ENCODE peak calls at places on chromosomes 3 and 15, in six cellular contexts. One of them, this sample, is unnamed.

GRCh38 chr3:34856081-34856480 is 783.2 kb upstream of the ARPP21 start:
- DNase-seq in RWPE2: no peak
- DNase-seq in left lung: no peak
- DNase-seq in HCT116: no peak
- DNase-seq in IMR-90: no peak
- DNase-seq in bronchial epithelial cell: no peak
- DNase-seq in this sample: no peak

GRCh38 chr15:37995461-37996347 is 61.3 kb downstream of the TMCO5A start:
- DNase-seq in left lung: no peak
- DNase-seq in bronchial epithelial cell: peak; percentile 75
- DNase-seq in RWPE2: no peak
- DNase-seq in HCT116: peak; percentile 45
- DNase-seq in IMR-90: peak; percentile 75
- DNase-seq in this sample: peak; percentile 24

GRCh38 chr15:58929891-58930416 is 3.5 kb downstream of the SLTM start:
- DNase-seq in RWPE2: no peak
- DNase-seq in HCT116: no peak
- DNase-seq in IMR-90: no peak
- DNase-seq in left lung: no peak
- DNase-seq in bronchial epithelial cell: no peak
- DNase-seq in this sample: no peak

GRCh38 chr3:150015906-150016305 is 45.2 kb upstream of the PFN2 start:
- DNase-seq in HCT116: no peak
- DNase-seq in IMR-90: no peak
- DNase-seq in RWPE2: no peak
- DNase-seq in left lung: no peak
- DNase-seq in bronchial epithelial cell: no peak
- DNase-seq in this sample: no peak

GRCh38 chr3:76122007-76122406 is 336.7 kb upstream of the ZNF717 start:
- DNase-seq in HCT116: no peak
- DNase-seq in bronchial epithelial cell: peak; percentile 26
- DNase-seq in left lung: no peak
- DNase-seq in IMR-90: peak; percentile 61
- DNase-seq in RWPE2: no peak
- DNase-seq in this sample: no peak

GRCh38 chr3:23450051-23450450 is 246.9 kb downstream of the UBE2E2 start:
- DNase-seq in RWPE2: no peak
- DNase-seq in bronchial epithelial cell: no peak
- DNase-seq in left lung: no peak
- DNase-seq in HCT116: no peak
- DNase-seq in IMR-90: no peak
- DNase-seq in this sample: no peak

GRCh38 chr15:45307230-45307924 is 55.3 kb downstream of the SLC28A2 start:
- DNase-seq in HCT116: peak; percentile 32
- DNase-seq in RWPE2: no peak
- DNase-seq in left lung: no peak
- DNase-seq in IMR-90: peak; percentile 59
- DNase-seq in bronchial epithelial cell: peak; percentile 40
- DNase-seq in this sample: peak; percentile 17

GRCh38 chr3:196292281-196292923 is 4.9 kb upstream of the PCYT1A start:
- DNase-seq in RWPE2: no peak
- DNase-seq in IMR-90: no peak
- DNase-seq in bronchial epithelial cell: no peak
- DNase-seq in left lung: no peak
- DNase-seq in HCT116: no peak
- DNase-seq in this sample: no peak

GRCh38 chr3:66428733-66429132 is 72.1 kb downstream of the LRIG1 start:
- DNase-seq in RWPE2: no peak
- DNase-seq in bronchial epithelial cell: peak; percentile 97
- DNase-seq in left lung: no peak
- DNase-seq in HCT116: no peak
- DNase-seq in IMR-90: peak; percentile 100
- DNase-seq in this sample: peak; percentile 98

GRCh38 chr3:134630506-134630905 is 20.3 kb downstream of the KY start:
- DNase-seq in IMR-90: peak; percentile 33
- DNase-seq in bronchial epithelial cell: peak; percentile 41
- DNase-seq in HCT116: no peak
- DNase-seq in left lung: no peak
- DNase-seq in RWPE2: no peak
- DNase-seq in this sample: no peak

GRCh38 chr3:53045784-53046170 is at the start of gene SFMBT1:
- DNase-seq in left lung: peak; percentile 90
- DNase-seq in IMR-90: peak; percentile 49
- DNase-seq in HCT116: no peak
- DNase-seq in RWPE2: no peak
- DNase-seq in bronchial epithelial cell: peak; percentile 18
- DNase-seq in this sample: no peak

GRCh38 chr3:56878046-56878445 is 76.3 kb upstream of the ARHGEF3 start:
- DNase-seq in left lung: no peak
- DNase-seq in bronchial epithelial cell: no peak
- DNase-seq in IMR-90: peak; percentile 24
- DNase-seq in HCT116: no peak
- DNase-seq in RWPE2: no peak
- DNase-seq in this sample: no peak

GRCh38 chr3:51304230-51304629 is 80.9 kb upstream of the MANF start:
- DNase-seq in RWPE2: no peak
- DNase-seq in IMR-90: no peak
- DNase-seq in HCT116: no peak
- DNase-seq in left lung: no peak
- DNase-seq in bronchial epithelial cell: no peak
- DNase-seq in this sample: no peak

GRCh38 chr15:89119489-89120478 is 31.5 kb downstream of the ABHD2 start:
- DNase-seq in HCT116: no peak
- DNase-seq in bronchial epithelial cell: peak; percentile 95
- DNase-seq in IMR-90: peak; percentile 69
- DNase-seq in left lung: no peak
- DNase-seq in RWPE2: peak; percentile 83
- DNase-seq in this sample: no peak

GRCh38 chr3:23713641-23714040 is 92.1 kb upstream of the UBE2E1 start:
- DNase-seq in left lung: no peak
- DNase-seq in RWPE2: no peak
- DNase-seq in bronchial epithelial cell: no peak
- DNase-seq in HCT116: no peak
- DNase-seq in IMR-90: peak; percentile 51
- DNase-seq in this sample: no peak

GRCh38 chr15:41258706-41259471 is 27.8 kb downstream of the CHP1 start:
- DNase-seq in RWPE2: peak; percentile 1
- DNase-seq in HCT116: no peak
- DNase-seq in IMR-90: peak; percentile 77
- DNase-seq in bronchial epithelial cell: peak; percentile 85
- DNase-seq in left lung: no peak
- DNase-seq in this sample: peak; percentile 4

GRCh38 chr15:41263891-41264351 is 32.9 kb downstream of the CHP1 start:
- DNase-seq in IMR-90: peak; percentile 52
- DNase-seq in bronchial epithelial cell: no peak
- DNase-seq in HCT116: no peak
- DNase-seq in RWPE2: no peak
- DNase-seq in left lung: no peak
- DNase-seq in this sample: no peak

GRCh38 chr15:41259546-41260189 is 28.6 kb downstream of the CHP1 start:
- DNase-seq in RWPE2: no peak
- DNase-seq in bronchial epithelial cell: no peak
- DNase-seq in IMR-90: no peak
- DNase-seq in left lung: no peak
- DNase-seq in HCT116: no peak
- DNase-seq in this sample: no peak

GRCh38 chr15:41256577-41257038 is 25.5 kb downstream of the CHP1 start:
- DNase-seq in IMR-90: no peak
- DNase-seq in bronchial epithelial cell: peak; percentile 48
- DNase-seq in RWPE2: peak; percentile 29
- DNase-seq in HCT116: no peak
- DNase-seq in left lung: no peak
- DNase-seq in this sample: no peak

GRCh38 chr15:41262571-41262970 is 31.5 kb downstream of the CHP1 start:
- DNase-seq in HCT116: no peak
- DNase-seq in RWPE2: peak; percentile 4
- DNase-seq in IMR-90: no peak
- DNase-seq in bronchial epithelial cell: no peak
- DNase-seq in left lung: no peak
- DNase-seq in this sample: no peak
- H3K36me3 ChIP-seq in HCT116: peaks cover 18% of the 10 kb centered on the region
- H3K36me3 ChIP-seq in RWPE2: peaks cover 72% of the 10 kb centered on the region
- H3K36me3 ChIP-seq in IMR-90: peaks cover 8% of the 10 kb centered on the region
- H3K36me3 ChIP-seq in bronchial epithelial cell: peaks cover 10% of the 10 kb centered on the region
- H3K36me3 ChIP-seq in left lung: peaks cover 71% of the 10 kb centered on the region
- H3K36me3 ChIP-seq in this sample: peaks cover 5% of the 10 kb centered on the region

GRCh38 chr3:77815467-77815866 is 775.6 kb downstream of the ROBO2 start:
- DNase-seq in bronchial epithelial cell: peak; percentile 8
- DNase-seq in left lung: no peak
- DNase-seq in RWPE2: no peak
- DNase-seq in IMR-90: no peak
- DNase-seq in HCT116: no peak
- DNase-seq in this sample: no peak

GRCh38 chr3:77814845-77815244 is 774.9 kb downstream of the ROBO2 start:
- DNase-seq in RWPE2: no peak
- DNase-seq in HCT116: no peak
- DNase-seq in IMR-90: no peak
- DNase-seq in left lung: no peak
- DNase-seq in bronchial epithelial cell: no peak
- DNase-seq in this sample: no peak

DNA sequence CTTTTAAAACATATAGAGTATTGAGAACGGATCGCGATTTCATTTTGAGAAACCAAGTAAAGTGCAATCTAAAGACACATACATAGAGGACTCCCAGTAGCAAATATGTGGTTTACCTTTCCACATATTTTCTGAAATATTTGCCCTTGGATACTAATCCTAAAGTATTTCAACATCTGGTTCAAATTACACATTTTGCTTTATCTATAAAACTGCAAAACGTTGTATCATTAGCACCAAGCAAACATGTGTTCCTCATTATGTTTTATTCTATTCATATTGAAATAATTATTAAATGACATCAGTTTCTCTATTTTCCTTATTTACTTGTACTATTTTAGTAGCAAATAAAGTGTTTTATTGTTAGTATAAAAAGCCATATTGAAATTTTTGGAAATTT is 776.6 kb downstream of the ROBO2 start:
- DNase-seq in RWPE2: no peak
- DNase-seq in HCT116: no peak
- DNase-seq in IMR-90: no peak
- DNase-seq in left lung: no peak
- DNase-seq in bronchial epithelial cell: no peak
- DNase-seq in this sample: peak; percentile 39
- TF ChIP-seq CTCF in RWPE2: no peak
- TF ChIP-seq CTCF in HCT116: no peak
- TF ChIP-seq CTCF in IMR-90: no peak
- TF ChIP-seq CTCF in left lung: no peak
- TF ChIP-seq CTCF in bronchial epithelial cell: no peak
- TF ChIP-seq CTCF in this sample: no peak

GRCh38 chr3:136181741-136182140 is 14.4 kb downstream of the MSL2 start:
- DNase-seq in bronchial epithelial cell: no peak
- DNase-seq in IMR-90: no peak
- DNase-seq in RWPE2: no peak
- DNase-seq in HCT116: no peak
- DNase-seq in left lung: no peak
- DNase-seq in this sample: no peak
- H3K4me3 ChIP-seq in bronchial epithelial cell: no peak overlapping the region
- H3K4me3 ChIP-seq in IMR-90: no peak overlapping the region
- H3K4me3 ChIP-seq in RWPE2: no peak overlapping the region
- H3K4me3 ChIP-seq in HCT116: no peak overlapping the region
- H3K4me3 ChIP-seq in left lung: no peak overlapping the region
- H3K4me3 ChIP-seq in this sample: no peak overlapping the region

DNA sequence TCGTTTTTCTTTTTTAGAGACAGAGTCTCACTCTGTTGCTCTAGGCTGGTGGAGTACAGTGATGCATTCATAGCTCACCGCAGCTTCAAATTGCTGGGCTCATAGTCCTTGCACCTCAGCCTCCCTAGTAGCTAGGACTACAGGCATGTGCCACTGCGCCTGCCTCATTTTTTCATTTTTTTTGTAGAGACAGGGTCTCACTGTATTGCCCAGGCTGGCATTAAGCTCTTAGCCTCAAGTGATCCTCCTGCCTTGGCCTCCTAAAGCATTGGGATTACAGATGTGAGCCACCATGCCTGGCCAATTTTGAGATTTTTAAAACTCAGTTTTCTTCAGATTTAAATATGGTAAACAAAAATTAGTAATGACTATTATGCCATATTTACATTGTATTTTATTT is 29.0 kb downstream of the SKIL start:
- DNase-seq in HCT116: no peak
- DNase-seq in bronchial epithelial cell: no peak
- DNase-seq in left lung: no peak
- DNase-seq in IMR-90: no peak
- DNase-seq in RWPE2: no peak
- DNase-seq in this sample: no peak
- H3K36me3 ChIP-seq in HCT116: no peaks in the 10 kb centered on the region
- H3K36me3 ChIP-seq in bronchial epithelial cell: peaks cover 4% of the 10 kb centered on the region
- H3K36me3 ChIP-seq in left lung: peaks cover 97% of the 10 kb centered on the region
- H3K36me3 ChIP-seq in IMR-90: peaks cover 37% of the 10 kb centered on the region
- H3K36me3 ChIP-seq in RWPE2: peaks cover 80% of the 10 kb centered on the region
- H3K36me3 ChIP-seq in this sample: peaks cover 4% of the 10 kb centered on the region

GRCh38 chr3:68256635-68257034 is 602.2 kb upstream of the SUCLG2 start:
- DNase-seq in RWPE2: no peak
- DNase-seq in IMR-90: no peak
- DNase-seq in HCT116: no peak
- DNase-seq in left lung: no peak
- DNase-seq in bronchial epithelial cell: no peak
- DNase-seq in this sample: no peak
- TF ChIP-seq CTCF in RWPE2: peak; percentile 43
- TF ChIP-seq CTCF in IMR-90: no peak
- TF ChIP-seq CTCF in HCT116: peak; percentile 17
- TF ChIP-seq CTCF in left lung: no peak
- TF ChIP-seq CTCF in bronchial epithelial cell: peak; percentile 27
- TF ChIP-seq CTCF in this sample: no peak

GRCh38 chr15:40325700-40326099 is 2.2 kb downstream of the INAFM2 start:
- DNase-seq in RWPE2: no peak
- DNase-seq in IMR-90: no peak
- DNase-seq in left lung: no peak
- DNase-seq in HCT116: no peak
- DNase-seq in bronchial epithelial cell: no peak
- DNase-seq in this sample: no peak

GRCh38 chr15:40322531-40323238 is 807 bp upstream of the INAFM2 start:
- DNase-seq in HCT116: no peak
- DNase-seq in left lung: no peak
- DNase-seq in IMR-90: no peak
- DNase-seq in RWPE2: peak; percentile 78
- DNase-seq in bronchial epithelial cell: no peak
- DNase-seq in this sample: no peak

GRCh38 chr15:40325188-40325587 is 1.7 kb downstream of the INAFM2 start:
- DNase-seq in bronchial epithelial cell: no peak
- DNase-seq in RWPE2: no peak
- DNase-seq in IMR-90: peak; percentile 37
- DNase-seq in left lung: no peak
- DNase-seq in HCT116: no peak
- DNase-seq in this sample: no peak

GRCh38 chr15:40323953-40324937 is 753 bp downstream of the INAFM2 start:
- DNase-seq in IMR-90: no peak
- DNase-seq in left lung: peak; percentile 87
- DNase-seq in RWPE2: peak; percentile 82
- DNase-seq in HCT116: no peak
- DNase-seq in bronchial epithelial cell: no peak
- DNase-seq in this sample: no peak

GRCh38 chr15:40323239-40323952 is at the start of gene INAFM2:
- DNase-seq in IMR-90: peak; percentile 92
- DNase-seq in left lung: peak; percentile 96
- DNase-seq in RWPE2: peak; percentile 95
- DNase-seq in HCT116: peak; percentile 81
- DNase-seq in bronchial epithelial cell: peak; percentile 66
- DNase-seq in this sample: peak; percentile 62
- H3K4me3 ChIP-seq in IMR-90: peak within 1 kb of the TSS; percentile 89
- H3K4me3 ChIP-seq in left lung: peak within 1 kb of the TSS; percentile 67
- H3K4me3 ChIP-seq in RWPE2: peak within 1 kb of the TSS; percentile 98
- H3K4me3 ChIP-seq in HCT116: peak within 1 kb of the TSS; percentile 47
- H3K4me3 ChIP-seq in bronchial epithelial cell: peak within 1 kb of the TSS; percentile 65
- H3K4me3 ChIP-seq in this sample: peak within 1 kb of the TSS; percentile 72

This sample was measured in BJ.